ENCODE peak calls at places on chromosomes 1 and 21, in six cellular contexts. D, H, G, K, U and J are unnamed samples.

GRCh38 chr1:14980801-14981200 is 172.7 kb upstream of the TMEM51 start:
- DNase-seq in D (peak), H (no peak), G (no peak), K (no peak), U (no peak), J (no peak)

GRCh38 chr1:39890267-39890666 is 7.0 kb upstream of the TRIT1 start:
- DNase-seq in D (no peak), H (no peak), G (no peak), K (no peak), U (no peak), J (no peak)

GRCh38 chr1:153390938-153391710 is at the start of gene S100A8:
- DNase-seq in D (no peak), H (no peak), G (no peak), K (no peak), U (peak), J (no peak)

GRCh38 chr1:72891976-72892375 is 609.6 kb upstream of the NEGR1 start:
- DNase-seq in D (no peak), H (no peak), G (no peak), K (no peak), U (no peak), J (no peak)

GRCh38 chr21:32321480-32321879 is 22.8 kb downstream of the MRAP start:
- DNase-seq in D (no peak), H (peak), G (no peak), K (no peak), U (no peak), J (no peak)

GRCh38 chr1:12434686-12435085 is 183.3 kb downstream of the DHRS3 start:
- DNase-seq in D (no peak), H (no peak), G (no peak), K (no peak), U (no peak), J (no peak)

GRCh38 chr1:47644216-47644581 is 206.4 kb downstream of the FOXD2 start:
- DNase-seq in D (no peak), H (no peak), G (no peak), K (no peak), U (no peak), J (no peak)

GRCh38 chr1:89525169-89525855 is 683 bp downstream of the LRRC8B start:
- DNase-seq in D (peak), H (peak), G (no peak), K (peak), U (peak), J (peak)

GRCh38 chr21:35932232-35932911 is 128.0 kb downstream of the SETD4 start:
- DNase-seq in D (no peak), H (no peak), G (no peak), K (no peak), U (peak), J (no peak)

GRCh38 chr1:67616394-67616985 is 68.5 kb upstream of the GADD45A start:
- DNase-seq in D (no peak), H (peak), G (no peak), K (no peak), U (no peak), J (no peak)

GRCh38 chr1:40949563-40949962 is 29.9 kb upstream of the CTPS1 start:
- DNase-seq in D (no peak), H (no peak), G (no peak), K (no peak), U (no peak), J (no peak)

GRCh38 chr1:40951943-40952743 is 27.4 kb upstream of the CTPS1 start:
- DNase-seq in D (peak), H (peak), G (no peak), K (peak), U (peak), J (peak)

GRCh38 chr1:40952744-40953315 is 26.7 kb upstream of the CTPS1 start:
- DNase-seq in D (no peak), H (no peak), G (no peak), K (no peak), U (no peak), J (no peak)

GRCh38 chr1:40945491-40945973 is 34.0 kb upstream of the CTPS1 start:
- DNase-seq in D (no peak), H (no peak), G (no peak), K (no peak), U (no peak), J (no peak)

DNA sequence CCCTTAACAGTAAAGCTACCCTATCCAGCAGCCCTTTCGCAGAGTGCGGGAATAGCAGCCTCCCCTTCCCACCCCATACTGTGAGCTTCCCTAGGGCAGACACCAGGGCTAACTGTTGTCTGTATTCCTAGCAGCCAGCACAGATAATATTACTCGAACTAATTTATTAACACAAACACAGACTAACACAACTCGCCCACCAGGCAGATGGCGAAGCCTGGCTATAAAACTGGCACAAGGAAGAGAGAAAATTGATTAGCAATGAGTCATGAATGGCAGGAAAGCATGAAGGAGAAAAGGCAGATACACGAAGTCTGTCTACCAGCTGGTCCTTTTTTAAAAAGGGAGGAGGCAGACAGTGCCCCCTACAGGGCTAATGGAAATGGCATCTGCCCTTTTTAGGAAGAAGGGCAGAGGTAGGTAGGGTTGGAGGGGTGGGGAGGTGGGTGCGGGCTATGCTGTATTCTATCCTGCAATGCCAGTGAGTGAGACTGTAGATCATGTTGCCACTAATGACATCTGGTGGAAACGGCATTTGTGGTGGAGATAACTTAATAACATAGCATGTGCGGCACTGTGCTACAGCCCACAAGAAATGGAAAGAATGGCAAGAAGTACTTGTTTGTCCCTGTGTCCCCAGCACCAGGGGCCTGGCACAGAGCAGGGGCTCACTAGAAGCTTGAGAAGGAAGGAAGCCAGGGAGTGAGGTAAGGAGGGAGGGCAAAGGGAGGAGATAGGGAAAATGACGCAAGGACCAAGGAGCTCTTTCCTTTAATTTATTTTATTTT is 30.6 kb upstream of the CTPS1 start:
- DNase-seq in D (peak), H (peak), G (no peak), K (peak), U (no peak), J (no peak)
- TF ChIP-seq CTCF in D (peak), H (peak), G (peak), K (peak), U (peak), J (peak)

DNA sequence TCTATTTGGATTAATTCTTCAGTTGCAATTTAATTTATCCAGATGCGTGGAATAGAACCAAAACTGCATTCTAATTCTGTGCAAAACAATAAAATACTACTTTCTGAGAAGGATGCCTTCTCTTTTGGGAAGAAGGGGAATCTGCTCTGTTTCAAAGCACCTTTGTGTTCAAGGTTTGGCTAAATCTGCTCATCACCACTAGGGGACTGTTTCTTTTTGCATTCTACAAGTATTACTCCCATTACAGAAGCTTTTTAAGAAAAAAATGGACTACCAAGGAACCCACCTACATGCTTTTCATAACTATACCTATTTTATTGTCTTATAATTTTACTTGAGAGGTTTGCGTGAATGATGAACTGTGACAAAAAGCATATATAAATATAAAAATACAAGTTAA is 18.2 kb downstream of the MRPS6 start:
- DNase-seq in D (no peak), H (no peak), G (no peak), K (no peak), U (no peak), J (no peak)
- TF ChIP-seq CTCF in D (peak), H (peak), G (peak), K (peak), U (peak), J (peak)

GRCh38 chr1:110339427-110340206 is 440 bp downstream of the RBM15 start:
- DNase-seq in D (peak), H (peak), G (peak), K (no peak), U (peak), J (peak)
- TF ChIP-seq CTCF in D (peak), H (peak), G (peak), K (peak), U (no peak), J (peak)

GRCh38 chr1:177567393-177567792 is 396.6 kb downstream of the BRINP2 start:
- DNase-seq in D (no peak), H (peak), G (no peak), K (no peak), U (no peak), J (no peak)
- TF ChIP-seq CTCF in D (peak), H (peak), G (no peak), K (peak), U (no peak), J (peak)

GRCh38 chr1:164265232-164265631 is 293.8 kb upstream of the PBX1 start:
- DNase-seq in D (no peak), H (no peak), G (no peak), K (no peak), U (no peak), J (no peak)
- TF ChIP-seq CTCF in D (no peak), H (no peak), G (no peak), K (no peak), U (no peak), J (no peak)